ENCODE peak calls at places on chromosome 12, in six cellular contexts. I, W, J, F, C and O are unnamed samples.
A peak's percentile ranks its signal among the peaks of the same experiment; 100 is the strongest.

GRCh38 chr12:64733857-64734256 is 25.3 kb downstream of the GNS start:
- DNase-seq in I (no peak), W (no peak), J (no peak), F (no peak), C (no peak), O (no peak)

GRCh38 chr12:59626382-59626781 is 30.6 kb downstream of the SLC16A7 start:
- DNase-seq in I (no peak), W (no peak), J (no peak), F (no peak), C (no peak), O (no peak)

GRCh38 chr12:55931780-55932545 is 1.0 kb downstream of the DGKA start:
- DNase-seq in I (peak; percentile 61), W (peak; percentile 58), J (peak; percentile 70), F (peak; percentile 34), C (peak; percentile 79), O (peak; percentile 81)

GRCh38 chr12:4274396-4274959 is 916 bp downstream of the CCND2 start:
- DNase-seq in I (no peak), W (no peak), J (no peak), F (peak; percentile 41), C (no peak), O (peak; percentile 81)

GRCh38 chr12:29907486-29907885 is 123.7 kb upstream of the TMTC1 start:
- DNase-seq in I (no peak), W (no peak), J (no peak), F (no peak), C (no peak), O (no peak)

GRCh38 chr12:132533584-132533958 is 43.6 kb downstream of the FBRSL1 start:
- DNase-seq in I (no peak), W (no peak), J (no peak), F (no peak), C (no peak), O (no peak)

GRCh38 chr12:53174881-53175491 is 5.5 kb upstream of the ZNF740 start:
- DNase-seq in I (no peak), W (peak; percentile 51), J (no peak), F (no peak), C (no peak), O (no peak)

GRCh38 chr12:107461222-107461980 is 224.2 kb upstream of the PWP1 start:
- DNase-seq in I (no peak), W (no peak), J (no peak), F (no peak), C (no peak), O (no peak)

GRCh38 chr12:15688202-15688736 is 100.9 kb downstream of the EPS8 start:
- DNase-seq in I (peak; percentile 31), W (peak; percentile 30), J (peak; percentile 61), F (peak; percentile 73), C (peak; percentile 74), O (peak; percentile 84)

GRCh38 chr12:64452559-64453329 is 824 bp downstream of the TBK1 start:
- DNase-seq in I (peak; percentile 33), W (peak; percentile 80), J (peak; percentile 9), F (peak; percentile 12), C (no peak), O (no peak)

GRCh38 chr12:105106621-105107020 is 910 bp upstream of the WASHC4 start:
- DNase-seq in I (no peak), W (no peak), J (no peak), F (no peak), C (no peak), O (no peak)

GRCh38 chr12:77049767-77050353 is 15.5 kb downstream of the E2F7 start:
- DNase-seq in I (no peak), W (peak; percentile 69), J (no peak), F (peak; percentile 44), C (no peak), O (no peak)

GRCh38 chr12:6919588-6919987 is 5.2 kb downstream of the ENO2 start:
- DNase-seq in I (no peak), W (peak; percentile 20), J (no peak), F (no peak), C (no peak), O (peak; percentile 60)

GRCh38 chr12:69275471-69275891 is 36.1 kb downstream of the CPSF6 start:
- DNase-seq in I (no peak), W (no peak), J (no peak), F (no peak), C (no peak), O (no peak)

GRCh38 chr12:82774666-82775065 is 88.0 kb downstream of the TMTC2 start:
- DNase-seq in I (no peak), W (no peak), J (no peak), F (no peak), C (no peak), O (no peak)

GRCh38 chr12:93788853-93789252 is 111.7 kb downstream of the CRADD start:
- DNase-seq in I (no peak), W (no peak), J (no peak), F (no peak), C (no peak), O (no peak)

GRCh38 chr12:49244161-49244560 is 20.7 kb upstream of the TUBA1C start:
- DNase-seq in I (no peak), W (no peak), J (no peak), F (no peak), C (no peak), O (no peak)

GRCh38 chr12:132218915-132219314 is 74.7 kb downstream of the NOC4L start:
- DNase-seq in I (no peak), W (peak; percentile 44), J (no peak), F (no peak), C (no peak), O (no peak)

GRCh38 chr12:107817250-107817649 is 42.7 kb downstream of the ASCL4 start:
- DNase-seq in I (no peak), W (no peak), J (no peak), F (no peak), C (no peak), O (no peak)

GRCh38 chr12:124684971-124685688 is 117.7 kb upstream of the NCOR2 start:
- DNase-seq in I (no peak), W (no peak), J (no peak), F (peak; percentile 52), C (no peak), O (no peak)

GRCh38 chr12:6551063-6551461 is 4.8 kb downstream of the IFFO1 start:
- DNase-seq in I (no peak), W (no peak), J (peak; percentile 55), F (no peak), C (peak; percentile 90), O (peak; percentile 88)

GRCh38 chr12:64672925-64673409 is 62.7 kb downstream of the RASSF3 start:
- DNase-seq in I (peak; percentile 84), W (peak; percentile 93), J (peak; percentile 93), F (no peak), C (no peak), O (peak; percentile 73)

GRCh38 chr12:4242595-4242994 is 31.0 kb upstream of the CCND2 start:
- DNase-seq in I (no peak), W (no peak), J (no peak), F (no peak), C (no peak), O (no peak)

GRCh38 chr12:101920906-101921305 is 43.5 kb downstream of the DRAM1 start:
- DNase-seq in I (no peak), W (no peak), J (no peak), F (no peak), C (no peak), O (no peak)

GRCh38 chr12:66132408-66132807 is 1.9 kb upstream of the LLPH start:
- DNase-seq in I (no peak), W (no peak), J (no peak), F (no peak), C (no peak), O (no peak)

GRCh38 chr12:3683670-3684069 is 69.2 kb downstream of the CRACR2A start:
- DNase-seq in I (no peak), W (peak; percentile 71), J (no peak), F (no peak), C (no peak), O (no peak)

GRCh38 chr12:29591140-29592020 is 93.9 kb upstream of the OVCH1 start:
- DNase-seq in I (no peak), W (peak; percentile 9), J (no peak), F (peak; percentile 29), C (no peak), O (no peak)

GRCh38 chr12:56081393-56082347 is 1.7 kb downstream of the ERBB3 start:
- DNase-seq in I (peak; percentile 82), W (no peak), J (peak; percentile 85), F (no peak), C (no peak), O (peak; percentile 56)

GRCh38 chr12:6955462-6956331 is 4.5 kb downstream of the PTPN6 start:
- DNase-seq in I (no peak), W (no peak), J (peak; percentile 7), F (no peak), C (no peak), O (peak; percentile 55)

GRCh38 chr12:28460420-28461130 is 270.3 kb downstream of the CCDC91 start:
- DNase-seq in I (no peak), W (no peak), J (no peak), F (no peak), C (no peak), O (no peak)

GRCh38 chr12:42625611-42626010 is 36.1 kb upstream of the PRICKLE1 start:
- DNase-seq in I (no peak), W (peak; percentile 3), J (no peak), F (no peak), C (no peak), O (no peak)

GRCh38 chr12:84638811-84639368 is 273.7 kb downstream of the SLC6A15 start:
- DNase-seq in I (no peak), W (no peak), J (no peak), F (no peak), C (no peak), O (no peak)
- TF ChIP-seq EP300 in I (no peak), W (no peak), J (no peak), F (no peak), C (no peak), O (no peak)

GRCh38 chr12:12449533-12450025 is 92.7 kb downstream of the BORCS5 start:
- DNase-seq in I (peak; percentile 60), W (no peak), J (no peak), F (no peak), C (no peak), O (no peak)
- TF ChIP-seq EP300 in I (no peak), W (no peak), J (no peak), F (no peak), C (no peak), O (no peak)

GRCh38 chr12:19397534-19397933 is 41.8 kb upstream of the AEBP2 start:
- DNase-seq in I (no peak), W (no peak), J (no peak), F (no peak), C (peak; percentile 40), O (no peak)

GRCh38 chr12:19404232-19404880 is 34.9 kb upstream of the AEBP2 start:
- DNase-seq in I (no peak), W (no peak), J (no peak), F (no peak), C (no peak), O (no peak)

GRCh38 chr12:19402211-19402610 is 37.1 kb upstream of the AEBP2 start:
- DNase-seq in I (no peak), W (no peak), J (no peak), F (no peak), C (no peak), O (no peak)

GRCh38 chr12:19402743-19403400 is 36.4 kb upstream of the AEBP2 start:
- DNase-seq in I (peak; percentile 28), W (no peak), J (no peak), F (no peak), C (no peak), O (no peak)

GRCh38 chr12:19398376-19399363 is 40.6 kb upstream of the AEBP2 start:
- DNase-seq in I (no peak), W (no peak), J (no peak), F (no peak), C (peak; percentile 53), O (no peak)
- TF ChIP-seq EP300 in I (no peak), W (no peak), J (no peak), F (no peak), C (no peak), O (no peak)

GRCh38 chr12:13566286-13566685 is 369.8 kb downstream of the EMP1 start:
- DNase-seq in I (no peak), W (no peak), J (no peak), F (no peak), C (no peak), O (no peak)
- TF ChIP-seq EP300 in I (no peak), W (no peak), J (no peak), F (no peak), C (no peak), O (no peak)